ENCODE peak calls at places on chromosomes 12 and 14, in eight cellular contexts. O is GM12878, J is ovary, S is stomach, U is HepG2, Y is transverse colon, W is K562, F is A549. D is an unnamed sample.

GRCh38 chr12:71441836-71442566 is 2.4 kb downstream of the LGR5 start:
- DNase-seq in O (no peak), J (no peak), S (no peak), U (no peak), Y (no peak), W (no peak), F (no peak), D (no peak)

GRCh38 chr14:36720657-36721056 is 59.0 kb downstream of the PAX9 start:
- DNase-seq in O (no peak), J (no peak), S (no peak), U (no peak), Y (no peak), W (no peak), F (no peak), D (peak; percentile 60)

GRCh38 chr12:42213954-42214426 is 24.1 kb downstream of the YAF2 start:
- DNase-seq in O (no peak), J (no peak), S (peak; percentile 82), U (no peak), Y (peak; percentile 12), W (no peak), F (no peak), D (no peak)

GRCh38 chr12:53781218-53781801 is 29.5 kb upstream of the CISTR start:
- DNase-seq in O (no peak), J (no peak), S (no peak), U (no peak), Y (no peak), W (no peak), F (no peak), D (no peak)

GRCh38 chr12:53428741-53429140 is 5.1 kb downstream of the AMHR2 start:
- DNase-seq in O (no peak), J (no peak), S (no peak), U (no peak), Y (no peak), W (no peak), F (no peak), D (no peak)

GRCh38 chr14:38098074-38098846 is 109.4 kb upstream of the SSTR1 start:
- DNase-seq in O (no peak), J (no peak), S (no peak), U (no peak), Y (no peak), W (no peak), F (no peak), D (no peak)

GRCh38 chr14:24259282-24260025 is 3.5 kb downstream of the TGM1 start:
- DNase-seq in O (no peak), J (no peak), S (no peak), U (no peak), Y (no peak), W (no peak), F (no peak), D (no peak)

GRCh38 chr14:75982724-75983358 is 1.0 kb upstream of the TGFB3 start:
- DNase-seq in O (no peak), J (peak; percentile 85), S (no peak), U (no peak), Y (peak; percentile 59), W (peak; percentile 59), F (peak; percentile 74), D (peak; percentile 93)

GRCh38 chr12:91388573-91388972 is 206.0 kb upstream of the DCN start:
- DNase-seq in O (no peak), J (no peak), S (no peak), U (no peak), Y (no peak), W (no peak), F (no peak), D (no peak)

GRCh38 chr12:101746661-101747060 is 7.4 kb upstream of the SYCP3 start:
- DNase-seq in O (no peak), J (no peak), S (no peak), U (no peak), Y (no peak), W (no peak), F (no peak), D (no peak)

GRCh38 chr14:77322209-77322902 is 1.5 kb downstream of the GSTZ1 start:
- DNase-seq in O (no peak), J (no peak), S (no peak), U (no peak), Y (no peak), W (no peak), F (no peak), D (no peak)

GRCh38 chr14:70052990-70053389 is 135.8 kb downstream of the SLC8A3 start:
- DNase-seq in O (no peak), J (no peak), S (no peak), U (peak; percentile 38), Y (no peak), W (no peak), F (no peak), D (no peak)

GRCh38 chr14:34548472-34548981 is 9.0 kb upstream of the EAPP start:
- DNase-seq in O (no peak), J (no peak), S (no peak), U (no peak), Y (no peak), W (no peak), F (no peak), D (no peak)

GRCh38 chr12:118649765-118650585 is 273.6 kb downstream of the SUDS3 start:
- DNase-seq in O (no peak), J (no peak), S (no peak), U (no peak), Y (no peak), W (no peak), F (no peak), D (no peak)

GRCh38 chr12:83826112-83826511 is 1086.5 kb downstream of the SLC6A15 start:
- DNase-seq in O (no peak), J (no peak), S (peak; percentile 35), U (no peak), Y (no peak), W (peak; percentile 4), F (no peak), D (no peak)

GRCh38 chr12:132163041-132163910 is 19.0 kb downstream of the NOC4L start:
- DNase-seq in O (no peak), J (no peak), S (no peak), U (no peak), Y (no peak), W (no peak), F (no peak), D (no peak)

GRCh38 chr12:128662106-128662505 is 161.7 kb downstream of the SLC15A4 start:
- DNase-seq in O (no peak), J (no peak), S (no peak), U (no peak), Y (no peak), W (no peak), F (no peak), D (no peak)
- TF ChIP-seq EP300 in O (no peak), J (no peak), S (no peak), U (no peak), Y (no peak), W (no peak), F (no peak), D (no peak)

DNA sequence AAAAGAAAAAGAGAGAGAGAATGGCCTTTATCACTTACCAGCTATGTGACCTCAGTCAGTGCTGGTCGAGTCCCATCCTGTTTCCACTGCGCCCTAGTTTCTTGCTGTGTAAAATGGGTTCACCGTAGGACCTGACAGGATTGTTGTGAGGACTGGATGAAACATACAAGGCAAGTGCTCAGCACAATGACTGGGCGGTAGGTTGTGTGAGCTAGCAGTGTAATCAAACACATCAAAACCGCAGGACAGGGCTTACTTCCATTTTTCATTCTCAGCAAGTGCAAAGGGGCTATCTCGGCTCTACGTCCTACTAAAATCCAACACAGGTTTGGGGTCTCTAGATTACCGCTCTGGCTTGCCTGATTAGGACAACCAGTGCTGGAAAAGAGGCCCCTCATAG is 36.4 kb upstream of the ATXN2 start:
- DNase-seq in O (no peak), J (no peak), S (no peak), U (no peak), Y (no peak), W (peak; percentile 63), F (no peak), D (no peak)
- H3K27ac ChIP-seq in O (no peak overlapping the region), J (no peak overlapping the region), S (peak overlapping the region; percentile 66), U (peak overlapping the region; percentile 74), Y (peak overlapping the region; percentile 42), W (peak overlapping the region; percentile 94), F (no peak overlapping the region), D (peak overlapping the region; percentile 80)

DNA sequence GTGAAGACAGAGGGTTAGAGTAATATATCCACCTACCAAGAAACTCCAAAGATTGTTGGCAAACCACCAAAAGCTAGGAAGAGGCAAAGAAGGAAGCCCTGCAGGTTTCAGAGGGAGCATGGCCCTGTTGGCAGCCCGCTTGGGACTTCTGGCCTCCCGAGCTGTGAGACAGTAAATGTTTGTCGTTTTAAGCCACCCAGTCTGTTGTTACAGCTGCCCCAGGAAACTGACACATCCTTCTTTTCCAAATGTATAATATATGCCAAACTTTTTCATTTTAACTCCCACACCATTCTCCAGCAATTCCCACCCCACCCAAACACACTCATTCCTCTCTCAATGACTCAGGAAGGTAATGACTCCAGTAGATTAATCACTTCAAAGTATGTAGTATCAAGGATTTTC is 74.0 kb downstream of the RPS29 start:
- DNase-seq in O (no peak), J (no peak), S (no peak), U (no peak), Y (no peak), W (no peak), F (no peak), D (no peak)
- TF ChIP-seq EP300 in O (no peak), J (no peak), S (no peak), U (no peak), Y (no peak), W (no peak), F (no peak), D (no peak)

GRCh38 chr14:104693482-104694431 is 4.3 kb downstream of the INF2 start:
- DNase-seq in O (no peak), J (no peak), S (peak; percentile 64), U (no peak), Y (no peak), W (no peak), F (no peak), D (no peak)

GRCh38 chr14:104691546-104692260 is 2.3 kb downstream of the INF2 start:
- DNase-seq in O (no peak), J (no peak), S (no peak), U (no peak), Y (no peak), W (no peak), F (no peak), D (no peak)

GRCh38 chr14:104690861-104691455 is 1.5 kb downstream of the INF2 start:
- DNase-seq in O (no peak), J (no peak), S (no peak), U (no peak), Y (no peak), W (no peak), F (no peak), D (no peak)

GRCh38 chr14:104692939-104693315 is 3.5 kb downstream of the INF2 start:
- DNase-seq in O (no peak), J (no peak), S (no peak), U (no peak), Y (no peak), W (no peak), F (no peak), D (no peak)

DNA sequence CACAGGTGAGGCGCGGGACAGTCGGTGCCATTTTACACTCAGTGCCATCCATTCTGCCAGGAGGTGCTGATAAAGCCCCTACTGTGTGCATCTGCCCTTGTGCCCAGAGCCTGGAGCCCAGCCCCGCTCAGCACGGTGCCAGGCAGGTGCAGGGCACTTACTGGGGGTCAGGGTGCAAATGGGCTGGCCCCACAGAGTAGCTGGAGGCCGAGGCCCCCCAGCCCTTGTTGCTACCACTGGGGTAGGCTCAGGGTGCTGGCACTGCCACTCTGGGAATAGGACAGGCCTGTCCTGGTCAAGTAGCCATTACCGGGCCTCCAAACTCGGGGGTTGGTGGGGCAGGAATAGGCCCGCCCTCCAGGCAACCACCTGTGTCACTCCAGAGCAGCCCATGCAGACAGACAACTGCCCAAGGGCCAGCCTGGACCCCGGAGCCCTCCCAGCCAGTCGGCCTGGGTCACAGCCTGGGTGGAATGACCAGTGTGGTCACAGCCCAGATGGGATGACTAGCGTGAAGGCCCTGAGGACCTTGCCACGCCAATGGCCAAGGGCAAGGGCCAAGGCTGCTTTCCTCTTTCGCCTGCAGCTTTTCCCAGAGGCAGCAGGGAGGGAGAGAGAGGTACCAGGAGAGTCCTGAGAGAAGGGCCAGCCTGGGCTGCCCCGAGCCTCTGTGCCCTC is 3.0 kb downstream of the INF2 start:
- DNase-seq in O (no peak), J (no peak), S (no peak), U (no peak), Y (no peak), W (no peak), F (no peak), D (no peak)
- H3K27ac ChIP-seq in O (no peak overlapping the region), J (no peak overlapping the region), S (peak overlapping the region; percentile 90), U (no peak overlapping the region), Y (no peak overlapping the region), W (no peak overlapping the region), F (no peak overlapping the region), D (peak overlapping the region; percentile 34)